ENCODE peak calls at places on chromosomes 2 and 18, in four cellular contexts. M, L, N and V are unnamed samples.

GRCh38 chr18:46294325-46294724 is 190.1 kb downstream of the HAUS1 start:
- DNase-seq in N (no peak), L (no peak), M (peak; percentile 6), V (no peak)

GRCh38 chr2:73293534-73294171 is at the start of gene EGR4:
- DNase-seq in M (peak; percentile 80), L (peak; percentile 28), N (peak; percentile 72), V (peak; percentile 65)

GRCh38 chr2:1787799-1788477 is 43.6 kb upstream of the PXDN start:
- DNase-seq in L (no peak), M (no peak), N (no peak), V (no peak)

GRCh38 chr2:143169105-143169504 is 39.9 kb downstream of the ARHGAP15 start:
- DNase-seq in M (no peak), N (no peak), L (no peak), V (no peak)

GRCh38 chr2:28991021-28991420 is 9.9 kb downstream of the TOGARAM2 start:
- DNase-seq in M (peak; percentile 67), N (peak; percentile 70), L (no peak), V (no peak)

GRCh38 chr18:49206717-49207116 is 253.7 kb downstream of the DYM start:
- DNase-seq in N (peak; percentile 11), M (peak; percentile 34), L (no peak), V (no peak)

GRCh38 chr18:53153800-53154199 is 813.8 kb downstream of the DCC start:
- DNase-seq in L (no peak), M (no peak), N (no peak), V (no peak)

GRCh38 chr18:47969851-47970250 is 39.4 kb upstream of the SMAD2 start:
- DNase-seq in N (peak; percentile 65), M (peak; percentile 37), L (no peak), V (no peak)

GRCh38 chr2:135299165-135299564 is 231.9 kb downstream of the ZRANB3 start:
- DNase-seq in M (no peak), L (no peak), N (no peak), V (no peak)

GRCh38 chr18:13100942-13101658 is 109.9 kb downstream of the CEP192 start:
- DNase-seq in M (no peak), N (no peak), L (no peak), V (no peak)

GRCh38 chr18:13680612-13681011 is 45.7 kb downstream of the FAM210A start:
- DNase-seq in N (no peak), M (peak; percentile 32), L (no peak), V (no peak)

GRCh38 chr2:203603451-203604389 is 68.6 kb upstream of the RAPH1 start:
- DNase-seq in N (peak; percentile 69), M (peak; percentile 70), L (no peak), V (no peak)

GRCh38 chr2:239306274-239307220 is 94.3 kb downstream of the HDAC4 start:
- DNase-seq in N (no peak), M (no peak), L (no peak), V (no peak)

GRCh38 chr2:28322051-28322450 is 70.6 kb upstream of the FOSL2 start:
- DNase-seq in M (no peak), L (no peak), N (no peak), V (no peak)

GRCh38 chr2:57806449-57806968 is 240.1 kb upstream of the VRK2 start:
- DNase-seq in M (no peak), L (no peak), N (no peak), V (no peak)

GRCh38 chr18:35577045-35577848 is 4.3 kb upstream of the GALNT1 start:
- DNase-seq in L (no peak), N (peak; percentile 42), M (no peak), V (no peak)

GRCh38 chr2:240137596-240138274 is 1.6 kb upstream of the COPS9 start:
- DNase-seq in M (no peak), N (no peak), L (no peak), V (no peak)

GRCh38 chr2:68465081-68465916 is 1.8 kb downstream of the FBXO48 start:
- DNase-seq in N (peak; percentile 16), M (no peak), L (no peak), V (no peak)

GRCh38 chr2:175690113-175690716 is 311.9 kb downstream of the LNPK start:
- DNase-seq in L (peak; percentile 81), M (peak; percentile 78), N (peak; percentile 54), V (no peak)

GRCh38 chr2:42877532-42877931 is 85.1 kb upstream of the HAAO start:
- DNase-seq in M (peak; percentile 48), N (no peak), L (no peak), V (no peak)

GRCh38 chr2:72012886-72013574 is 134.6 kb downstream of the CYP26B1 start:
- DNase-seq in M (peak; percentile 18), N (peak; percentile 20), L (no peak), V (peak; percentile 30)

GRCh38 chr2:199716807-199717586 is 134.0 kb downstream of the FTCDNL1 start:
- DNase-seq in N (peak; percentile 8), L (no peak), M (no peak), V (no peak)

GRCh38 chr18:13452448-13452811 is 233.9 kb downstream of the LDLRAD4 start:
- DNase-seq in M (peak; percentile 43), N (peak; percentile 86), L (peak; percentile 73), V (peak; percentile 85)

GRCh38 chr2:30670453-30670852 is 136.8 kb downstream of the CAPN13 start:
- DNase-seq in M (peak; percentile 22), N (no peak), L (no peak), V (no peak)

GRCh38 chr2:183349046-183349445 is 224.8 kb downstream of the NUP35 start:
- DNase-seq in N (no peak), M (no peak), L (no peak), V (no peak)

GRCh38 chr18:79395761-79396404 is at the start of gene NFATC1:
- DNase-seq in N (peak; percentile 73), M (peak; percentile 85), L (peak; percentile 78), V (peak; percentile 89)

GRCh38 chr2:198096965-198097364 is 292.6 kb downstream of the PLCL1 start:
- DNase-seq in N (no peak), L (no peak), M (no peak), V (no peak)

GRCh38 chr2:200077210-200077650 is 121.8 kb downstream of the MAIP1 start:
- DNase-seq in L (no peak), M (peak; percentile 69), N (peak; percentile 79), V (no peak)

GRCh38 chr2:29847901-29848300 is 73.5 kb downstream of the ALK start:
- DNase-seq in L (no peak), N (no peak), M (no peak), V (no peak)

GRCh38 chr18:48453330-48454063 is 44.3 kb upstream of the ZBTB7C start:
- DNase-seq in N (no peak), L (no peak), M (no peak), V (no peak)

GRCh38 chr2:53568463-53568862 is 199.1 kb upstream of the CHAC2 start:
- DNase-seq in L (no peak), M (no peak), N (peak; percentile 8), V (no peak)

GRCh38 chr18:67705748-67706147 is 189.2 kb upstream of the DSEL start:
- DNase-seq in N (no peak), L (no peak), M (peak; percentile 16), V (no peak)

GRCh38 chr2:105445498-105445897 is 46.6 kb upstream of the FHL2 start:
- DNase-seq in M (no peak), L (no peak), N (no peak), V (no peak)

GRCh38 chr18:39841133-39842041 is 2113.6 kb upstream of the PIK3C3 start:
- DNase-seq in M (peak; percentile 84), L (peak; percentile 76), N (peak; percentile 67), V (no peak)

GRCh38 chr18:74739926-74740325 is 142.3 kb downstream of the ZNF407 start:
- DNase-seq in L (no peak), M (no peak), N (no peak), V (no peak)

GRCh38 chr2:43402452-43402937 is 176.1 kb upstream of the ZFP36L2 start:
- DNase-seq in M (no peak), N (peak; percentile 27), L (no peak), V (no peak)

DNA sequence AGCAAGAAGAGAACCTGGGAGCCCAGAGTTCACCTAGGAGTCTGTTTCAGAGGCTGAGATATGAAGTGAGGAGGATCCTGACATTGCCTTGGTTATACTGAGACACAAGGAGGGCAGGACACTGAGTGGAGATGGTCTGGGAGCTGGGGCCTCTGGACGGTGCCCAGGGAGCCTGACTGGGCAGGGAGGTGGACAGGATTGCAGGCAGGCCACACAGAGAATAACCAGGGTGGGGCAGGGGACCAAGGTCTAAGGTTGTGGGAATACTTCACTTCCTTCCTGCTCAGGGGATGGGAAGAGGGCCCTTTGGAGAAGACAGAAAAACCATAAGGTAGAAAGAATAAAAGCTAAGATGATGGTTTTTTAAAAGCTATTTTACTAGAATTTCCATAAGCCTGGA is 18.7 kb downstream of the EDAR start:
- DNase-seq in L (no peak), M (no peak), N (no peak), V (no peak)
- H3K27ac ChIP-seq in L (no peak overlapping the region), M (no peak overlapping the region), N (no peak overlapping the region), V (no peak overlapping the region)

DNA sequence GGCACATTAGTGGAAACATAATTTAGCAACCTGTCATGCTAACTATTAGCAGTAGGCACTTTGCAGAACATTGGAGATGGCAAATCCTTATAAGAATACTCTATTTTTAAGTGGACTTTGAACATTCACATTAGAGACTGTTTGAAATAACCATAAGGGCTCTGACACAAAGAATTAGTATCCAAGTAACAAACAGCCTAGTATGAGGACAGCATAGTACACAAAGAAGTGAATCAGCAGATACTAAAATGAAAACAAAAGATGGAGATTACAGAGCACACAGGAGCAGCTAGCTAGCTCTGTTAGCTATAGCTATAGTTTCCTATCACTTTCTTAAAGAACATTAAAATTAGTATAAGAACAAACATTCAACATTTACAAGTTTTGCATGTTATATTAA is 256.3 kb upstream of the SPOPL start:
- DNase-seq in M (no peak), L (no peak), N (no peak), V (no peak)
- H3K27ac ChIP-seq in M (no peak overlapping the region), L (no peak overlapping the region), N (no peak overlapping the region), V (peak overlapping the region; percentile 41)

DNA sequence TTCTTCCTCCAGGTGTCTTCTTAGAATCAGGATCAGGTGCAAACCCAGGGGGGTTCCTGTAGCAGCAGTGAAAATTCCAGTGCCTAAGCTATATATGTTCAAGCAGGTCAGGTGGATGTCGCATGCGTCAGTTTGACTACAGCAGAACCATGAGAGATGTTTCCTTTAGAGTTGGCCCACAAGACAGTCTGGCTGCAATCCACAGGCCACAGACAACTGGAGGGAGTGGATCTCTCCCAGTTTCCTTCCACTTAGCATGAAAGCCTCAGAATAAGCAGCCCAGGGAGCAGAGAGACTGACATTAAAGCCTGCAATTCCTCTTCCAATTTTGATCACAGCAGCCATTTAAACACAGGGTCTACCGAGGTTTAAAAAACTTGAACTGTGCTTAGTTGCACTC is 1.1 kb upstream of the KCNE4 start:
- DNase-seq in N (peak; percentile 82), L (no peak), M (peak; percentile 58), V (no peak)
- H3K27ac ChIP-seq in N (peak overlapping the region; percentile 88), L (no peak overlapping the region), M (no peak overlapping the region), V (peak overlapping the region; percentile 83)

GRCh38 chr2:127397568-127398238 is 9.9 kb upstream of the MAP3K2 start:
- DNase-seq in M (no peak), L (no peak), N (no peak), V (no peak)
- H3K27ac ChIP-seq in M (no peak overlapping the region), L (no peak overlapping the region), N (no peak overlapping the region), V (peak overlapping the region; percentile 45)

GRCh38 chr2:209495855-209496585 is 72.2 kb downstream of the MAP2 start:
- DNase-seq in L (peak; percentile 99), M (peak; percentile 98), N (peak; percentile 99), V (no peak)
- H3K27ac ChIP-seq in L (peak overlapping the region; percentile 100), M (no peak overlapping the region), N (peak overlapping the region; percentile 10), V (peak overlapping the region; percentile 77)

DNA sequence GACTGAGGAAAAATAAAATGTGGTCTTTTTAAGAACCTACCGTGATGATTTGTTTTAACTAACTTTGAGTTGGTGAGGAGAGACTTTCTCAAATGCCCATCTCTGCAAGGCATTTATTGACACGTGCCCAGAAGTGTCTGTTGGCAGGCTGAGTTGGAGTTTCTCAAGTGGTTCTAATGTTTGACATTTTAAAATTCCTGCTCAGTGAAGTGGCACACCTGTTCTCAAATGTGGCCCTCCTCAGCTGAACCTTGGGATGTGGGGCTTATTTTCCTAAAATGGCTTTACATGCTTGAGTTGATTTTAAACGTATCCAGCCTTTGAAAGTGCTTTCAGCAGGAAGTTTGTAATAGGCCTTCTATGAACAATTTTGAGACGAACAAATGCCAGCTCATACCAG is 876 bp upstream of the CAVIN2 start:
- DNase-seq in M (no peak), N (no peak), L (peak; percentile 43), V (no peak)
- H3K27ac ChIP-seq in M (no peak overlapping the region), N (no peak overlapping the region), L (peak overlapping the region; percentile 64), V (peak overlapping the region; percentile 93)